ENCODE peak calls at places on chromosomes 5 and 9, in six cellular contexts. A is fibroblast of lung, R is tibial nerve, C is B cell, Y is left lung, B is AG09309. Q is an unnamed sample.

GRCh38 chr9:91680129-91680528 is 256.5 kb upstream of the NFIL3 start:
- DNase-seq in A (no peak), R (no peak), C (no peak), Y (no peak), B (no peak), Q (no peak)

GRCh38 chr5:181167814-181168488 is 20.6 kb downstream of the OR2V2 start:
- DNase-seq in A (no peak), R (no peak), C (peak), Y (no peak), B (no peak), Q (peak)

GRCh38 chr5:149088686-149089085 is 25.8 kb upstream of the SH3TC2 start:
- DNase-seq in A (no peak), R (no peak), C (no peak), Y (no peak), B (no peak), Q (no peak)

GRCh38 chr5:139667730-139668063 is 19.5 kb downstream of the CXXC5 start:
- DNase-seq in A (peak), R (no peak), C (no peak), Y (no peak), B (no peak), Q (no peak)

GRCh38 chr9:135591491-135592330 is 30.2 kb downstream of the PAEP start:
- DNase-seq in A (no peak), R (no peak), C (no peak), Y (no peak), B (no peak), Q (no peak)

GRCh38 chr5:155070781-155071180 is 57.2 kb downstream of the KIF4B start:
- DNase-seq in A (no peak), R (no peak), C (no peak), Y (no peak), B (no peak), Q (no peak)

GRCh38 chr9:14960881-14961280 is 50.7 kb upstream of the FREM1 start:
- DNase-seq in A (no peak), R (no peak), C (no peak), Y (no peak), B (no peak), Q (no peak)

GRCh38 chr9:133534346-133535284 is at the start of gene ADAMTSL2:
- DNase-seq in A (peak), R (no peak), C (no peak), Y (peak), B (no peak), Q (no peak)

GRCh38 chr9:109026306-109026705 is 13.0 kb upstream of the CTNNAL1 start:
- DNase-seq in A (no peak), R (no peak), C (no peak), Y (no peak), B (no peak), Q (no peak)

GRCh38 chr9:72338631-72339030 is 26.4 kb downstream of the ZFAND5 start:
- DNase-seq in A (no peak), R (no peak), C (no peak), Y (no peak), B (no peak), Q (no peak)

GRCh38 chr9:72337286-72337685 is 27.7 kb downstream of the ZFAND5 start:
- DNase-seq in A (no peak), R (no peak), C (no peak), Y (no peak), B (no peak), Q (no peak)

GRCh38 chr9:72334658-72335337 is 30.2 kb downstream of the ZFAND5 start:
- DNase-seq in A (no peak), R (no peak), C (no peak), Y (no peak), B (no peak), Q (no peak)

GRCh38 chr9:72332351-72332750 is 32.7 kb downstream of the ZFAND5 start:
- DNase-seq in A (no peak), R (no peak), C (no peak), Y (no peak), B (no peak), Q (no peak)

GRCh38 chr9:72333758-72334157 is 31.2 kb downstream of the ZFAND5 start:
- DNase-seq in A (no peak), R (no peak), C (no peak), Y (no peak), B (no peak), Q (no peak)
- TF ChIP-seq CTCF in A (no peak), R (no peak), C (no peak), Y (no peak), B (no peak), Q (peak)

GRCh38 chr5:167967494-167968180 is 323.8 kb upstream of the WWC1 start:
- DNase-seq in A (peak), R (no peak), C (no peak), Y (no peak), B (no peak), Q (no peak)

GRCh38 chr5:167968784-167969183 is 322.7 kb upstream of the WWC1 start:
- DNase-seq in A (no peak), R (no peak), C (no peak), Y (no peak), B (no peak), Q (no peak)

GRCh38 chr5:167970002-167970401 is 321.4 kb upstream of the WWC1 start:
- DNase-seq in A (peak), R (no peak), C (no peak), Y (no peak), B (peak), Q (no peak)

GRCh38 chr5:167961731-167962130 is 329.7 kb upstream of the WWC1 start:
- DNase-seq in A (no peak), R (no peak), C (no peak), Y (no peak), B (no peak), Q (no peak)

DNA sequence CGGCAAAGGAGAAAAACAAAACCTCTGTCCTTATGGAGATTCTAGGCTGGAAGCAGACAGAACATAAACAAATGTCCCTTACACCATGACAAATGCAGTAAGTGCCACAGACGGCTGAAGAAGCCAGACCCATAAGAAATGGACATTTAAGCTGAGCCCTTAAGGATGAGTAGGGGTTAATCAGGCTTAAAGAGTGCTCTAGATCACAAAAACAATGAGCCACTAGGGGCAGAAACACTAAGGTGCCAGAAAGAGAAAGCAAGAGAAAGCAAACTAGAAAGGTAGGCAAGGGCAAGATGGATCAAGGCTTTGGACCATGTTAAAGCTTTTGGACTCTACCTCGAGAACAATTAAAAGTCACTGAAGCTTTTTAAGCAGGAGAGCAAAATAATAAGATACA is 326.9 kb upstream of the WWC1 start:
- DNase-seq in A (no peak), R (no peak), C (no peak), Y (no peak), B (no peak), Q (no peak)
- TF ChIP-seq CTCF in A (peak), R (no peak), C (no peak), Y (no peak), B (peak), Q (peak)

GRCh38 chr5:30401479-30402058 is 791.9 kb upstream of the CDH6 start:
- DNase-seq in A (peak), R (no peak), C (no peak), Y (no peak), B (no peak), Q (no peak)
- TF ChIP-seq CTCF in A (peak), R (no peak), C (no peak), Y (peak), B (no peak), Q (peak)

DNA sequence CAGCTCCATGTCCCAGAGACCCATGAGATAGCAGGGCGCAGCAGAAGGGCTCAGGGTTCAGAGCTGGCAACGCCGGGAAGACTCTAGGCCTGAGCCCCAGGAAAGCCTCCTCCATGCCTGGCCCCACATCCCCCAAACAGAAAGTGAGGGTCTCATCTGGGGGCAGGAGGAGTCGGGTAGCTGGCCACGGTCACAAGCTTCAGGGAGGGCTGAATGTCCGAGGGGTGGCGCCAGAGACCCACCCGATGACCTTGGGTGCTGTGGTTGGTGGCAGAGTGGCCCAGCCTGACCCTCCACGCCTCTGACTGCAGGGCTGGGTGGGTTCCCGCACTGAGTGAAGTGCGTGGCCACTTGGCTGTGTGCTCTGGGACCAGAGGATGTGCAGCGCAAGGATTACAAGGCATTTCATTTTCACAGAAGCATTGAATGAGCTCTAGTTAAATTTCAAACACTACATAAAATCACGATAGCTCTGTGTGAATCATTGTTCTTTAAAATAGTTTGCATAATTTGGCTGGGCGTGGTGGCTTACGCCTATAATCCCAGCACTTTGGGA is 3.0 kb downstream of the C8G start:
- DNase-seq in A (peak), R (no peak), C (no peak), Y (peak), B (peak), Q (no peak)
- TF ChIP-seq CTCF in A (peak), R (peak), C (no peak), Y (peak), B (peak), Q (peak)

GRCh38 chr5:142221091-142221860 is 103.5 kb downstream of the SPRY4 start:
- DNase-seq in A (peak), R (no peak), C (no peak), Y (no peak), B (no peak), Q (no peak)

GRCh38 chr5:142222235-142222880 is 102.5 kb downstream of the SPRY4 start:
- DNase-seq in A (peak), R (no peak), C (peak), Y (no peak), B (no peak), Q (no peak)

GRCh38 chr5:142219146-142219545 is 105.7 kb downstream of the SPRY4 start:
- DNase-seq in A (no peak), R (no peak), C (no peak), Y (no peak), B (no peak), Q (no peak)

GRCh38 chr5:142225141-142225540 is 99.7 kb downstream of the SPRY4 start:
- DNase-seq in A (no peak), R (no peak), C (no peak), Y (no peak), B (no peak), Q (no peak)

GRCh38 chr5:142222881-142223558 is 101.8 kb downstream of the SPRY4 start:
- DNase-seq in A (no peak), R (no peak), C (peak), Y (no peak), B (no peak), Q (no peak)
- TF ChIP-seq CTCF in A (no peak), R (no peak), C (no peak), Y (no peak), B (no peak), Q (no peak)

DNA sequence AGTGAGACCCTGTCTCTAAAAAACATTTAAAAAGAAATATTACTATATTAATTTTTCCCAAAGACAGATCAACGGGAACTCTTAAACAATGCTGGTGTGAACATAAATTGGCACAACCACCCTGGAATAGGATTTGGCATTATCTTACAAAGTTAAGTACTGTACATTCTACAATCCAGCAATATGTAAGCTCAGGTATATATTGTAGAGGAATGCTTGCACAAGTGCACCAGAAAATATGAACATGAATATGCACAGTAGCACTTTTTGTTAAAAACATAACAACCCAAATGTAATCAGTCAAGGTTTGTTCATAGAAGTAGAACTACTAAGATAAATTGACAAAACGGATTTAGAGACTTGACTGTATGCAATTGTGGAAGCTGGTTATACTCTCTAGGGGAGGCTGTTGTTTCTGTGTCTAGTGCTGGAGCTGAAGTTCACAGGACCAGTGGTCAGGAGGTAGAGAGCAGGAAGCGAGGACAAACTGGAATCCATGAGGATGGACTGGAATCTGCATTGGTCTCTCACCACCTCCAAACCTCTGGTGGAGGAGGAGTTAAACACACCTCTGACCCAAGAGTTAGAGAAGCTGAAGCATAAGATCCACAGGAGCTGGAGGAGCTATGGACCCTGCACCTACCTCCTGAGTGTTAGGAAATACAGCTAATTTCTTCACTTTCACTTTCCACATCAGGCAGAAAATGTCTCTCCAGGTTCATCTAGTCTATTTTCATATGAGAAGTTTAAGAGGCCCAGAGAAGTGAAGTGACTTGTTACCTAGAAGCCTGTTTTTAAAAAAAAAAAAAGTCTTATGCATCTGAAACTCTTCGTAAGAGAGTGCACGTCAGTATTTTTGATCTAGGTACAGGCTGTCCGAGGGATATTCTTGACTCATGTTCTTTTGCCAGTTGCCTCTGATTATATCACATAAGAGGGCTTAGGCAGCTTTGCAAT is 20.3 kb upstream of the RIC1 start:
- DNase-seq in A (peak), R (no peak), C (peak), Y (no peak), B (no peak), Q (no peak)
- TF ChIP-seq CTCF in A (no peak), R (no peak), C (no peak), Y (no peak), B (no peak), Q (no peak)

Q was measured in D721Med.